ENCODE peak calls at places on chromosome 15, in five cellular contexts. U is mammary epithelial cell, J is astrocyte of the spinal cord, V is AG08396, H is mesendoderm. N is an unnamed sample.

GRCh38 chr15:40331637-40332036 is 8.1 kb downstream of the INAFM2 start:
- DNase-seq in J (no peak), U (no peak), H (no peak), V (no peak), N (no peak)

GRCh38 chr15:42419369-42419768 is 60.1 kb downstream of the CAPN3 start:
- DNase-seq in V (no peak), U (no peak), H (no peak), J (no peak), N (no peak)

GRCh38 chr15:34154725-34155204 is 52.9 kb downstream of the PGBD4 start:
- DNase-seq in V (peak; percentile 4), J (peak; percentile 4), H (peak; percentile 23), U (peak; percentile 79), N (no peak)

GRCh38 chr15:66702770-66703539 is 919 bp downstream of the SMAD6 start:
- DNase-seq in U (no peak), H (no peak), J (no peak), V (no peak), N (peak; percentile 73)

GRCh38 chr15:52733078-52733477 is 53.9 kb upstream of the ATOSA start:
- DNase-seq in V (no peak), H (no peak), J (no peak), U (no peak), N (no peak)

GRCh38 chr15:55241895-55242294 is 45.2 kb upstream of the RSL24D1 start:
- DNase-seq in J (no peak), V (no peak), H (no peak), U (no peak), N (no peak)

GRCh38 chr15:77713281-77713680 is 80.6 kb upstream of the LINGO1 start:
- DNase-seq in V (no peak), U (no peak), H (no peak), J (no peak), N (no peak)

GRCh38 chr15:81216411-81216810 is 19.7 kb downstream of the IL16 start:
- DNase-seq in J (no peak), V (no peak), H (peak; percentile 69), U (no peak), N (peak; percentile 40)

GRCh38 chr15:77097317-77097721 is 26.4 kb upstream of the TSPAN3 start:
- DNase-seq in H (no peak), J (no peak), V (no peak), U (no peak), N (peak; percentile 72)

GRCh38 chr15:73900129-73900712 is 26.0 kb upstream of the LOXL1 start:
- DNase-seq in V (no peak), J (peak; percentile 64), U (no peak), H (no peak), N (no peak)

GRCh38 chr15:64604319-64604718 is 143.9 kb downstream of the ZNF609 start:
- DNase-seq in J (no peak), U (no peak), V (no peak), H (no peak), N (no peak)

GRCh38 chr15:96347181-96348111 is 16.9 kb downstream of the NR2F2 start:
- DNase-seq in J (peak; percentile 66), U (no peak), V (no peak), H (no peak), N (peak; percentile 96)

GRCh38 chr15:77499087-77499765 is 78.5 kb downstream of the HMG20A start:
- DNase-seq in U (no peak), V (no peak), J (no peak), H (no peak), N (peak; percentile 83)

GRCh38 chr15:48748535-48748934 is 62.3 kb downstream of the CEP152 start:
- DNase-seq in V (no peak), U (peak; percentile 16), J (peak; percentile 47), H (no peak), N (no peak)

GRCh38 chr15:37107071-37107753 is 6.9 kb upstream of the MEIS2 start:
- DNase-seq in V (no peak), J (no peak), U (no peak), H (peak; percentile 70), N (peak; percentile 83)

GRCh38 chr15:77632760-77633133 is at the start of gene LINGO1:
- DNase-seq in U (no peak), H (peak; percentile 69), J (no peak), V (no peak), N (peak; percentile 86)

N was measured in left kidney.